ENCODE peak calls at places on chromosome 7, in ten cellular contexts. W is brain microvascular endothelial cell, S is neural progenitor cell, R is cardiac muscle cell, P is vagina, I is stomach, B is NT2/D1, T is fibroblast of lung, A is small intestine, J is kidney epithelial cell. U is an unnamed sample.

GRCh38 chr7:68622500-68622899 is 975.8 kb upstream of the AUTS2 start:
- DNase-seq in I (no peak), R (no peak), A (no peak), W (no peak), B (no peak), P (no peak), J (no peak), S (no peak), T (no peak), U (no peak)

GRCh38 chr7:111012152-111012551 is 78.8 kb upstream of the LRRN3 start:
- DNase-seq in B (no peak), W (no peak), I (no peak), A (no peak), S (no peak), J (no peak), T (peak; percentile 56), R (no peak), P (no peak), U (no peak)

GRCh38 chr7:34066968-34067367 is 161.6 kb downstream of the BMPER start:
- DNase-seq in B (no peak), R (no peak), S (no peak), J (no peak), W (no peak), I (no peak), P (no peak), A (no peak), T (no peak), U (no peak)

GRCh38 chr7:146478975-146479492 is 362.4 kb downstream of the CNTNAP2 start:
- DNase-seq in S (no peak), T (no peak), I (no peak), B (no peak), W (no peak), R (no peak), A (no peak), J (no peak), P (no peak), U (no peak)

GRCh38 chr7:154950992-154951391 is 51.9 kb downstream of the PAXIP1 start:
- DNase-seq in J (no peak), T (no peak), W (no peak), I (no peak), A (peak; percentile 36), P (no peak), R (no peak), B (no peak), S (no peak), U (no peak)

GRCh38 chr7:82263880-82264751 is 179.5 kb downstream of the CACNA2D1 start:
- DNase-seq in I (no peak), T (no peak), P (no peak), R (no peak), B (no peak), W (no peak), J (no peak), A (no peak), S (no peak), U (no peak)

GRCh38 chr7:36408589-36408988 is 18.9 kb downstream of the ANLN start:
- DNase-seq in I (no peak), W (no peak), A (peak; percentile 10), B (no peak), S (no peak), R (no peak), P (no peak), T (peak; percentile 46), J (no peak), U (no peak)

GRCh38 chr7:135562720-135563119 is 5.0 kb downstream of the NUP205 start:
- DNase-seq in B (peak; percentile 35), S (peak; percentile 3), P (no peak), J (no peak), T (no peak), R (no peak), A (no peak), W (no peak), I (no peak), U (no peak)

GRCh38 chr7:13981070-13981469 is 8.4 kb downstream of the ETV1 start:
- DNase-seq in W (peak; percentile 93), I (peak; percentile 43), R (peak; percentile 19), J (peak; percentile 96), P (peak; percentile 90), B (peak; percentile 39), A (peak; percentile 85), T (peak; percentile 99), S (peak; percentile 50), U (peak; percentile 94)

GRCh38 chr7:2732959-2733584 is 45.1 kb downstream of the AMZ1 start:
- DNase-seq in P (peak; percentile 96), S (no peak), I (peak; percentile 74), T (peak; percentile 63), A (peak; percentile 48), B (no peak), J (no peak), R (no peak), W (peak; percentile 59), U (no peak)

GRCh38 chr7:157121184-157121715 is 17.5 kb upstream of the UBE3C start:
- DNase-seq in A (no peak), J (no peak), T (no peak), S (no peak), P (no peak), B (no peak), I (peak; percentile 20), R (no peak), W (no peak), U (no peak)

GRCh38 chr7:106591146-106591545 is 69.8 kb downstream of the CCDC71L start:
- DNase-seq in J (no peak), P (no peak), I (no peak), W (no peak), B (no peak), A (no peak), S (no peak), T (no peak), R (no peak), U (no peak)

GRCh38 chr7:99794585-99795502 is 10.9 kb upstream of the CYP3A4 start:
- DNase-seq in B (no peak), P (no peak), T (peak; percentile 8), J (peak; percentile 54), I (no peak), A (peak; percentile 65), W (peak; percentile 6), R (no peak), S (no peak), U (no peak)

GRCh38 chr7:111108526-111108925 is 17.6 kb downstream of the LRRN3 start:
- DNase-seq in P (no peak), I (no peak), S (no peak), A (no peak), J (no peak), B (no peak), W (no peak), T (peak; percentile 78), R (no peak), U (no peak)

GRCh38 chr7:139799586-139799985 is 21.8 kb upstream of the HIPK2 start:
- DNase-seq in I (no peak), T (no peak), R (no peak), B (no peak), A (no peak), J (no peak), W (no peak), S (no peak), P (peak; percentile 47), U (no peak)

DNA sequence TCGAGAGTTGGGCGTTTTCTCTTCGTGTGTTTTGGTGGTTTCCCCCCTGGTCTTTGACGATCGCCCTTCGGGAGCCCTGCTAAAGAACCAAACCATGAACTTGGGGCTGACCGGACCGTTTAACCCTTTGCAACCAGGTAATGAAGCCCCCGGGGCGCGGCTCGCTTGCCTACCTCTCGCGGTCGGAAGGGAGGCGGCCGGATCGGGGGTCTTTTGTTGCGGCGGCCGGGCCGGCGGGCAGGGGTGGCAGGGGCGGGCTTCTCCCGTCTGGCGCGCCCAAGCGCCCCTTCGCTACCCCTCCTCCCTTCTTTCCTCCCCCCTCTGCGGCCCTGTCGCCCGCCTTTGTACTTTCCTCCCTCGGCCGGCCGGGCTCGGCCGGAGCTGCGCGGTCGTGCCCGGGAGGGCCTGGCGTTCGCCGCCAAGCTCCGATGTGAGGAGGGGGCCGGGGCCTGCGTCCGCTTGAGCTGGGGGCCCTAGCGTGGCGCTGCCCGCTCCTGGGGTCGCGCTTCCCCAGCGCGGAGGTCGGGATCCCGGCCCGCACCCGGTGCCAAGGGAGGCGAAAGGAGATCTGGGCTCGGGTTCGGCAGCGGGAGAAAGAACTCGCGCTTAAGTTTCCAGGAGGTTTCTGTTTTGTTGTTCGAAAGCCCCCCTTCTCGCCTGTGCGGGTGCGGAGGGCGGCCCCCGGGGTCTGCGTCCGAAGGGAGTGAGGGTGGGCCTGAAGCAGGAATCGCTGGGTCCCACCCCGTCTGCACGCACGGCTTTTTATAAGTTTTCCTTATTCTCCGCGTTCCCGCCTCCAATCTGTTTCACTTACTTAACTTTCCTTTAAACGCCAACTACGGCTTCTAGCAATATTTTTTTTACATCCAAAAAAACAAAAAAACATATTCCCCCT is 436.8 kb upstream of the GALNT17 start:
- DNase-seq in R (peak; percentile 46), P (no peak), T (peak; percentile 43), S (peak; percentile 70), I (no peak), A (peak; percentile 33), W (peak; percentile 11), B (no peak), J (no peak), U (no peak)
- H3K27me3 ChIP-seq in R (peaks cover 26% of the 10 kb centered on the region), P (no peaks in the 10 kb centered on the region), T (no peaks in the 10 kb centered on the region), S (peaks cover 13% of the 10 kb centered on the region), I (peaks cover 22% of the 10 kb centered on the region), A (no peaks in the 10 kb centered on the region), W (no peaks in the 10 kb centered on the region), B (peaks cover 13% of the 10 kb centered on the region), J (no peaks in the 10 kb centered on the region), U (no peaks in the 10 kb centered on the region)

DNA sequence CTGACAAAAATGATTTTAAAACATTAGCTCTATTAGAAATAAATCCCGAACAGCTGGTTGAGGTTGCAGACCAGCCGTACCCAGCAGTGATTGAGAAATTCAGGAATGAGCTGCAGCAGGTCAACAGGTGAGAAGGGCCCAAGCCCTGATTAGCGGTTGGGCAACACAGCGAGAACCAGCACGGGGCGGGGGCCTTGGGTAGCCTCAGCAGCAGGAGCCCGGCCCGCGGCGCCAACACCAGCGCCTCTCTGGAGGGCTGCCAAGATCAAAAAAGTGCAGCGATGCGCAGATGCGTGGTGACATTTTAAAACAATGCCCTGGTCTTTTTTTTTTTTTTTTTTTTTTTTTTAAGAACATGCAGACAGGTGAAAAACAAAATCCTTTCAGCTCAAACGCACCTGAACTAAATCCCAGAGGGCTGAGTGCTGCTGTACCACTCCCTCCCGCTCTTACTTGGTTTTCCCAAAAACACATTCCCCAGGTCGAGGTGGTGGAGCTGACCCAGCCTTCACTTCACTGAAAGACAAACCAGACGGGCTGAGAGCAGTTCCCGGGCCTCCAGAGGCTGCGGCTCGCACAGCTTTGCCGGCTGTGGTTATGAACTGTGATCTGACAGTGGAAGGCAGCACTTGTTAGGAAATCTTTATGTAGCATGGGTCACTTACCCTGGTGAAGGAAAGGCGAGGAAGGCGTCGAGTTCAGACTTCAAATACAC is 579.3 kb downstream of the SDK1 start:
- DNase-seq in A (peak; percentile 10), R (no peak), I (no peak), W (no peak), P (no peak), T (peak; percentile 33), B (no peak), S (no peak), J (no peak), U (no peak)
- H3K27me3 ChIP-seq in A (peaks cover under 1% of the 10 kb centered on the region), R (no peaks in the 10 kb centered on the region), I (no peaks in the 10 kb centered on the region), W (no peaks in the 10 kb centered on the region), P (no peaks in the 10 kb centered on the region), T (no peaks in the 10 kb centered on the region), B (no peaks in the 10 kb centered on the region), S (no peaks in the 10 kb centered on the region), J (no peaks in the 10 kb centered on the region), U (no peaks in the 10 kb centered on the region)

GRCh38 chr7:24365606-24366005 is 81.6 kb downstream of the NPY start:
- DNase-seq in J (no peak), S (no peak), W (no peak), B (no peak), P (no peak), A (no peak), T (no peak), I (no peak), R (no peak), U (no peak)
- H3K27me3 ChIP-seq in J (no peaks in the 10 kb centered on the region), S (no peaks in the 10 kb centered on the region), W (no peaks in the 10 kb centered on the region), B (no peaks in the 10 kb centered on the region), P (no peaks in the 10 kb centered on the region), A (no peaks in the 10 kb centered on the region), T (no peaks in the 10 kb centered on the region), I (no peaks in the 10 kb centered on the region), R (no peaks in the 10 kb centered on the region), U (peaks cover 7% of the 10 kb centered on the region)

GRCh38 chr7:142799483-142799882 is 28.7 kb downstream of the PRSS2 start:
- DNase-seq in T (no peak), P (peak; percentile 22), J (no peak), S (no peak), B (no peak), A (no peak), I (no peak), R (no peak), W (no peak), U (no peak)
- H3K27me3 ChIP-seq in T (peaks cover 39% of the 10 kb centered on the region), P (peaks cover 4% of the 10 kb centered on the region), J (peaks cover 25% of the 10 kb centered on the region), S (peaks cover 62% of the 10 kb centered on the region), B (peaks cover 51% of the 10 kb centered on the region), A (no peaks in the 10 kb centered on the region), I (peaks cover 67% of the 10 kb centered on the region), R (peaks cover 63% of the 10 kb centered on the region), W (no peaks in the 10 kb centered on the region), U (peaks cover 49% of the 10 kb centered on the region)

U was measured in AG04450.